ENCODE peak calls at places on chromosomes 13 and 19, in five cellular contexts. A, D, Z, C and Y are unnamed samples.
A peak's percentile ranks its signal among the peaks of the same experiment; 100 is the strongest.

GRCh38 chr13:107886118-107886517 is 329.2 kb downstream of the LIG4 start:
- DNase-seq in D (no peak), Z (no peak), C (no peak), A (no peak), Y (no peak)

GRCh38 chr13:93398167-93398566 is 171.6 kb downstream of the GPC6 start:
- DNase-seq in Z (no peak), C (no peak), D (no peak), A (no peak), Y (no peak)

GRCh38 chr19:57263244-57263643 is 17.0 kb upstream of the ZNF460 start:
- DNase-seq in A (no peak), Z (no peak), D (no peak), C (no peak), Y (peak; percentile 40)

GRCh38 chr19:40091205-40092129 is 724 bp upstream of the ZNF780A start:
- DNase-seq in C (no peak), D (no peak), Z (no peak), A (no peak), Y (no peak)

GRCh38 chr13:107650081-107650701 is 565.1 kb downstream of the LIG4 start:
- DNase-seq in Z (peak; percentile 31), A (no peak), C (peak; percentile 45), D (no peak), Y (peak; percentile 85)

GRCh38 chr13:23352161-23352560 is 81.3 kb downstream of the SACS start:
- DNase-seq in C (no peak), A (no peak), D (no peak), Z (no peak), Y (no peak)

GRCh38 chr13:66574606-66575005 is 655.5 kb downstream of the PCDH9 start:
- DNase-seq in C (no peak), A (no peak), D (no peak), Z (no peak), Y (no peak)

GRCh38 chr13:111993701-111994100 is 73.2 kb upstream of the SOX1 start:
- DNase-seq in D (no peak), C (no peak), A (no peak), Z (no peak), Y (no peak)

GRCh38 chr19:41339936-41340335 is 13.8 kb downstream of the TGFB1 start:
- DNase-seq in Z (no peak), C (no peak), D (no peak), A (no peak), Y (no peak)

GRCh38 chr19:27718262-27718661 is 1494.7 kb downstream of the UQCRFS1 start:
- DNase-seq in C (no peak), A (no peak), Z (no peak), D (no peak), Y (no peak)

DNA sequence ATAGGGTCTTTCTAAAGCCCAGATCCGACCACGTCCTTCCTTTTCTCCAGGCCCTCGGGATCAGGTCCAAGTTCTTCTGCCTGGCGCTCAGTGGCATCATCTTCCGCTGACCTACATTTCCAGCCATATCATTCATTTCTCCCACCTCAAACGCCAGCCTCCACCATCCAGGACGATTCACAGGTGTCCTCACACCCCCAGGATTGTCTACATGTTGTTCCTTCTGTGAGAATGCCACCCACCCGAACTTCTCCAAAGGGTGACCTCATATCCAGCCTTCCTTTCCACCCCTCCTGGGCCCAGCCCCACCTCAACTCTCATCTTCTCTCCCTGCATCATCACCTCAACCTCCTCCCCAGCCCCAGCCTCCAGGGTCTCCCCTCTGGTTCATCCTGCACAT is 4.7 kb upstream of the KLK5 start:
- DNase-seq in C (no peak), D (no peak), A (no peak), Z (no peak), Y (no peak)
- TF ChIP-seq CTCF in C (no peak), D (no peak), A (no peak), Z (no peak), Y (no peak)

DNA sequence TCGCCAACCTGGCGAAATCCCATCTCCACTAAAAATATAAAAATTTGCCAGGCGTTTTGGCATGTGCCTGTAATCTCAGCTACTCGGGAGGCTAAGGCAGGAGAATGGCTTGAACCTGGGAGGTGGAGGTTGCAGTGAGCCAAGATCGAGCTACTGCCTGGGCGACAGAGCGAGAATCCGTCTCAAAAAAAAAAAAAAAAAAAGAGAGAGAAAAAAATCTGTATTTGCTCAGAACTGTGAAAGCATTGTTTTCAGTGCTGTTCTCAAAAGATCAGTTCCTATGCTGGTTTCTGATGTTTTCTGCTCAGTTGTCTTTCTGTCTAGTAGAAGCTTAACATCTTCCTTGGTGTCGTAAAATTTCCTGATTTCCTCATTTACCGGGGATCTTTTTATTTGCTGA is 2.5 kb downstream of the SF3A2 start:
- DNase-seq in A (no peak), D (no peak), C (no peak), Z (no peak), Y (no peak)
- TF ChIP-seq CTCF in A (no peak), D (no peak), C (no peak), Z (no peak), Y (no peak)

GRCh38 chr19:23075031-23075733 is 41.6 kb upstream of the ZNF730 start:
- DNase-seq in D (no peak), Z (peak; percentile 17), C (peak; percentile 61), A (no peak), Y (peak; percentile 87)
- TF ChIP-seq CTCF in D (no peak), Z (no peak), C (no peak), A (no peak), Y (no peak)

DNA sequence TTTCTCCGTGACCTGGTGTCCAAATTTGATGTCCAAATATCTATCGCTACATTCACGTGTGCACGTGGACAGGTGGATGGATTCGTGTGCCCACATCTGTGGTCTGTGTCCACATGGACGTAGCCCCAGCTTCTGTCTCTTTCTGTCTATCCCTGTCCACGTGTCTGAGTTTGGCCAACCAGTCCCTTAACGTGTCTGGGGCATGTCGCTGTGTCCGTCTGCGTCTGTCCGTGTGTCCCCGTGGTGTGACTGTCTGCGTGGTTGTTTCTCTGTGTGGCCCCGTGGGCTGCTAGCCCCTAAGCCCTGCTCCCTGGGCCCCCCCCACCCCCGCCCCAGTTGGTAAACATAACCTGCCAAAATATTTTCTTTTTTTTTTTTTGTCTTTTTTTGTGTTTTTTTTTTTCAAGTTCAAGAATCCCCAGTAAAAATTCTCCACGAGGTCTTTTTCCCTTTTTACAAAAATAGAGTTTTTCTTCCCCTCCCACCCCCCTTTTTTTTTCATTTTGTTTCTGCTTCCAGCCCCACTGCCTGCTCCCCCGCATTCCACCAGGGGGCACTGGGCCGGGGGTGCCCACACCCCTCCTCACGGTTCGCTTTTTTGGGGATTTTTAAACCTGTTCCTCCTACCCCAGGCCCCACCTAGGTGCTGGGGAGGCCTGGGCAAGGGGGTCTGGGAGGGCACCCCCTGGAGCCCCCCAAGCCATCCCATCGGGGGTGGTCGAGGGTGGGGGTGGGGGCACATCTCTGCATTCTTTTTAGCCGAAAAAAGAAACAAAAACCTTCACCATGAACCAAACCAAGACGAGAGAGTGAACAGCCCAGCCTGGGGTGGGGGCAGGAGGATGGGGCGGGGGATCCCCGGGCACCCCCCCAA is 18.3 kb downstream of the PRKCSH start:
- DNase-seq in Z (no peak), D (no peak), C (no peak), A (no peak), Y (no peak)
- TF ChIP-seq CTCF in Z (peak; percentile 22), D (peak; percentile 13), C (peak; percentile 64), A (peak; percentile 31), Y (peak; percentile 26)

DNA sequence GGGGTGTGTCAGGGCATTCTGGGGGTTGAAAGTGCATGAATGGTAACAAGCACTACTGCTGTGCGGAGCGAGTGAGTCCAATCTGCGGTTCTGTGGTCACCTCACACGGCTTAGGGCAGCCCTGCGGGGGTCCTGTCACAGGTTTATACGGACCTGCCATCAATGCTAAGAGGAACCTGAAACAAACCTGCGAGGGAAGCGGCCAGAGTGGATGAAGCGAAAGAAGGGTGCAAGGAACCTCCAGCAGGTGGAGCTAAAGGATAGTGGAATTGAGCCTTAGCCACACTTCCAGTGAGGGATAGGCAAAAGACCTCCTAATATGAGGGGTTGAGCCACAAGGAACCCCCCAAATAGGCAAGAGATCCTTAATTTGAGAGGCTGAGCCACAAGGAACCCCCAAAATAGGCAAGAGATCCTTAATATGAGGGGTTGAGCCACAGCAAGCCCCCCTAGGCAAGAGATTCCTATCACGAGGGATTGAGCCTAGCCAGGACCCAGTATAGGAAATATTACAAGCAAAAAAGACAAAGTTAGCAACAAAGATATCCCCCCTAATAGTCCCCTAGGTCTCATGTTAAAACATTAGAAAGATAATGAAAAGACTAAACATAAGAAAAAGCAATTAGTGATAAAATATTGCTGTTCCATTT is 6.3 kb upstream of the ZNF69 start:
- DNase-seq in D (peak; percentile 42), A (no peak), C (peak; percentile 54), Z (peak; percentile 35), Y (no peak)
- TF ChIP-seq CTCF in D (peak; percentile 74), A (peak; percentile 80), C (peak; percentile 80), Z (peak; percentile 76), Y (peak; percentile 80)

GRCh38 chr19:33438016-33438671 is 64.6 kb downstream of the CEBPG start:
- DNase-seq in D (no peak), A (no peak), C (peak; percentile 14), Z (no peak), Y (no peak)
- TF ChIP-seq CTCF in D (no peak), A (no peak), C (peak; percentile 43), Z (peak; percentile 47), Y (no peak)

GRCh38 chr19:43662487-43662886 is 7.5 kb downstream of the PLAUR start:
- DNase-seq in C (no peak), D (no peak), A (no peak), Z (no peak), Y (no peak)
- TF ChIP-seq CTCF in C (peak; percentile 45), D (no peak), A (peak; percentile 16), Z (peak; percentile 23), Y (peak; percentile 50)

DNA sequence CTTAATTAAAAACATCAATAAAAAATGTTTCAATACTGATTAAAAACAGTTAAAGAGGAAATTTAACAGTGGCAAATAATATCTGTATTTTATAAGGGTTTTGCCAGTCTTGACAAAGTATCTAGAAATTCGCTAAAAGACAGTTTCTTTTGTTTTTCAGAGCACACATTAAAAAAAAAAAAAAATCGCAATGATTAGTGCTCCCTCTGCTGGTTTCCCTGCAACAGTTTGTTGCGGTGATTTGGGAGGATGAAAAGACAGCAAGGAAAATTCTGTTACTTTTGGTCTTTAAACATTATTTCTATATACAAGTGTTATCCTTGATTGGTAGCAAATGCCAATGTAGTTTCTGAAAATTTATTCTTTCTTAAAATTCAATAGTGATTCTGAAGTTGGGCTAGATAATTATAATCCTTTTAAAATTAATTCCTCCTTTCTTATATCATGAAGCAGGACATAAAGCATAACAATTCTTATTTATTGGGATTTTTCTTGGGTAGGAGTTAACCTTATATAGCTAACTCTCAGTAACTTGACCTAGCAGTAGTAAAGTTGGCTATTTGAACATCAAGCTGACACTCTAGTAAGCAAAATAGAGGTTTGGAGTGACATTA is 23.1 kb upstream of the SPRY2 start:
- DNase-seq in C (no peak), D (no peak), A (no peak), Z (no peak), Y (no peak)
- TF ChIP-seq CTCF in C (peak; percentile 79), D (peak; percentile 67), A (peak; percentile 83), Z (peak; percentile 90), Y (peak; percentile 87)

GRCh38 chr13:110444226-110444653 is 117.3 kb downstream of the RAB20 start:
- DNase-seq in C (peak; percentile 29), D (no peak), Z (no peak), A (no peak), Y (no peak)
- TF ChIP-seq CTCF in C (peak; percentile 45), D (no peak), Z (peak; percentile 39), A (peak; percentile 52), Y (peak; percentile 32)